ENCODE peak calls at places on chromosomes 5 and 9, in seven cellular contexts. One of them, this sample, is unnamed.

GRCh38 chr5:88675159-88675757 is 207.7 kb downstream of the MEF2C start:
- DNase-seq in cardiac muscle cell: no peak
- DNase-seq in sigmoid colon: no peak
- DNase-seq in WTC11: no peak
- DNase-seq in fibroblast of the aortic adventitia: no peak
- DNase-seq in left ventricle myocardium inferior: no peak
- DNase-seq in neural crest cell: no peak
- DNase-seq in this sample: no peak

GRCh38 chr5:167916261-167916660 is 375.2 kb upstream of the WWC1 start:
- DNase-seq in cardiac muscle cell: peak
- DNase-seq in sigmoid colon: no peak
- DNase-seq in WTC11: no peak
- DNase-seq in fibroblast of the aortic adventitia: no peak
- DNase-seq in left ventricle myocardium inferior: no peak
- DNase-seq in neural crest cell: no peak
- DNase-seq in this sample: peak

GRCh38 chr9:130626249-130626982 is 38.0 kb upstream of the PRDM12 start:
- DNase-seq in cardiac muscle cell: no peak
- DNase-seq in sigmoid colon: no peak
- DNase-seq in WTC11: no peak
- DNase-seq in fibroblast of the aortic adventitia: no peak
- DNase-seq in left ventricle myocardium inferior: peak
- DNase-seq in neural crest cell: peak
- DNase-seq in this sample: no peak

GRCh38 chr5:134139891-134140469 is 25.5 kb downstream of the TCF7 start:
- DNase-seq in cardiac muscle cell: no peak
- DNase-seq in sigmoid colon: peak
- DNase-seq in WTC11: no peak
- DNase-seq in fibroblast of the aortic adventitia: no peak
- DNase-seq in left ventricle myocardium inferior: peak
- DNase-seq in neural crest cell: no peak
- DNase-seq in this sample: no peak

GRCh38 chr9:130395810-130396435 is 48.8 kb upstream of the ASS1 start:
- DNase-seq in cardiac muscle cell: no peak
- DNase-seq in sigmoid colon: no peak
- DNase-seq in WTC11: no peak
- DNase-seq in fibroblast of the aortic adventitia: no peak
- DNase-seq in left ventricle myocardium inferior: no peak
- DNase-seq in neural crest cell: no peak
- DNase-seq in this sample: no peak

GRCh38 chr9:17761984-17762676 is 183.3 kb downstream of the SH3GL2 start:
- DNase-seq in cardiac muscle cell: no peak
- DNase-seq in sigmoid colon: no peak
- DNase-seq in WTC11: no peak
- DNase-seq in fibroblast of the aortic adventitia: no peak
- DNase-seq in left ventricle myocardium inferior: no peak
- DNase-seq in neural crest cell: no peak
- DNase-seq in this sample: no peak

GRCh38 chr9:114141553-114142548 is 13.5 kb upstream of the COL27A1 start:
- DNase-seq in cardiac muscle cell: peak
- DNase-seq in sigmoid colon: no peak
- DNase-seq in WTC11: no peak
- DNase-seq in fibroblast of the aortic adventitia: peak
- DNase-seq in left ventricle myocardium inferior: peak
- DNase-seq in neural crest cell: no peak
- DNase-seq in this sample: no peak

GRCh38 chr9:123637940-123638634 is 282.1 kb downstream of the CRB2 start:
- DNase-seq in cardiac muscle cell: no peak
- DNase-seq in sigmoid colon: no peak
- DNase-seq in WTC11: no peak
- DNase-seq in fibroblast of the aortic adventitia: no peak
- DNase-seq in left ventricle myocardium inferior: no peak
- DNase-seq in neural crest cell: no peak
- DNase-seq in this sample: peak

GRCh38 chr5:140293091-140293996 is 9.6 kb downstream of the PFDN1 start:
- DNase-seq in cardiac muscle cell: peak
- DNase-seq in sigmoid colon: no peak
- DNase-seq in WTC11: no peak
- DNase-seq in fibroblast of the aortic adventitia: peak
- DNase-seq in left ventricle myocardium inferior: no peak
- DNase-seq in neural crest cell: no peak
- DNase-seq in this sample: no peak

GRCh38 chr5:153400931-153401330 is 89.5 kb upstream of the GRIA1 start:
- DNase-seq in cardiac muscle cell: no peak
- DNase-seq in sigmoid colon: no peak
- DNase-seq in WTC11: no peak
- DNase-seq in fibroblast of the aortic adventitia: no peak
- DNase-seq in left ventricle myocardium inferior: no peak
- DNase-seq in neural crest cell: no peak
- DNase-seq in this sample: no peak

GRCh38 chr5:4977421-4977820 is 162.7 kb upstream of the ADAMTS16 start:
- DNase-seq in cardiac muscle cell: no peak
- DNase-seq in sigmoid colon: no peak
- DNase-seq in WTC11: no peak
- DNase-seq in fibroblast of the aortic adventitia: peak
- DNase-seq in left ventricle myocardium inferior: no peak
- DNase-seq in neural crest cell: no peak
- DNase-seq in this sample: no peak

GRCh38 chr5:116142495-116142894 is 57.7 kb downstream of the COMMD10 start:
- DNase-seq in cardiac muscle cell: no peak
- DNase-seq in sigmoid colon: no peak
- DNase-seq in WTC11: no peak
- DNase-seq in fibroblast of the aortic adventitia: no peak
- DNase-seq in left ventricle myocardium inferior: no peak
- DNase-seq in neural crest cell: no peak
- DNase-seq in this sample: no peak

GRCh38 chr5:40464461-40464860 is 215.3 kb upstream of the PTGER4 start:
- DNase-seq in cardiac muscle cell: no peak
- DNase-seq in sigmoid colon: no peak
- DNase-seq in WTC11: no peak
- DNase-seq in fibroblast of the aortic adventitia: peak
- DNase-seq in left ventricle myocardium inferior: no peak
- DNase-seq in neural crest cell: no peak
- DNase-seq in this sample: no peak

GRCh38 chr9:4742246-4742645 is 1.2 kb upstream of the AK3 start:
- DNase-seq in cardiac muscle cell: no peak
- DNase-seq in sigmoid colon: no peak
- DNase-seq in WTC11: no peak
- DNase-seq in fibroblast of the aortic adventitia: no peak
- DNase-seq in left ventricle myocardium inferior: no peak
- DNase-seq in neural crest cell: no peak
- DNase-seq in this sample: no peak

GRCh38 chr9:128845186-128845931 is 15.8 kb upstream of the SPOUT1 start:
- DNase-seq in cardiac muscle cell: no peak
- DNase-seq in sigmoid colon: no peak
- DNase-seq in WTC11: peak
- DNase-seq in fibroblast of the aortic adventitia: no peak
- DNase-seq in left ventricle myocardium inferior: no peak
- DNase-seq in neural crest cell: no peak
- DNase-seq in this sample: no peak
- TF ChIP-seq CTCF in cardiac muscle cell: no peak
- TF ChIP-seq CTCF in sigmoid colon: no peak
- TF ChIP-seq CTCF in WTC11: no peak
- TF ChIP-seq CTCF in fibroblast of the aortic adventitia: no peak
- TF ChIP-seq CTCF in left ventricle myocardium inferior: no peak
- TF ChIP-seq CTCF in neural crest cell: no peak
- TF ChIP-seq CTCF in this sample: no peak

GRCh38 chr9:27880135-27880534 is 306.9 kb upstream of the C9orf72 start:
- DNase-seq in cardiac muscle cell: no peak
- DNase-seq in sigmoid colon: no peak
- DNase-seq in WTC11: no peak
- DNase-seq in fibroblast of the aortic adventitia: no peak
- DNase-seq in left ventricle myocardium inferior: no peak
- DNase-seq in neural crest cell: no peak
- DNase-seq in this sample: no peak

DNA sequence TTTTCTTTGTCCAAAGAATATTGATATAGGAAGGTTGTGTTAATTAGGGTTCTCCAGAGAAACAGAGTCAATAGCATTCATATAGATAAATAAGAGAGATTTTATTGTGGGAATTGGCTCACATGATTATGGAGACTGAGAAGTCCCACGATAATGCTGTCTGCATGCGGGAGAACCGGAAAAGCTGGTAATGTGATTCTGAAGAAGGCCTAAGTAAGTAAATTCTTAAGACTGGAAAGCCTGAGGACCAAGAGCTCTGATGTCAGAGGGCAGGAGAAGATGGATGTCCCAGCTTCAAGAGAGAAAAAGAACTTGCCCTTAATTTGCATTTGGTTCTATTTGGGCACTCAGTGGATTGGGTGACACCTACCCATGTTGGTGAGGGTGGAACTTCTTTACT is 307.4 kb upstream of the C9orf72 start:
- DNase-seq in cardiac muscle cell: no peak
- DNase-seq in sigmoid colon: no peak
- DNase-seq in WTC11: no peak
- DNase-seq in fibroblast of the aortic adventitia: no peak
- DNase-seq in left ventricle myocardium inferior: no peak
- DNase-seq in neural crest cell: no peak
- DNase-seq in this sample: no peak
- TF ChIP-seq CTCF in cardiac muscle cell: no peak
- TF ChIP-seq CTCF in sigmoid colon: no peak
- TF ChIP-seq CTCF in WTC11: no peak
- TF ChIP-seq CTCF in fibroblast of the aortic adventitia: no peak
- TF ChIP-seq CTCF in left ventricle myocardium inferior: no peak
- TF ChIP-seq CTCF in neural crest cell: no peak
- TF ChIP-seq CTCF in this sample: no peak

DNA sequence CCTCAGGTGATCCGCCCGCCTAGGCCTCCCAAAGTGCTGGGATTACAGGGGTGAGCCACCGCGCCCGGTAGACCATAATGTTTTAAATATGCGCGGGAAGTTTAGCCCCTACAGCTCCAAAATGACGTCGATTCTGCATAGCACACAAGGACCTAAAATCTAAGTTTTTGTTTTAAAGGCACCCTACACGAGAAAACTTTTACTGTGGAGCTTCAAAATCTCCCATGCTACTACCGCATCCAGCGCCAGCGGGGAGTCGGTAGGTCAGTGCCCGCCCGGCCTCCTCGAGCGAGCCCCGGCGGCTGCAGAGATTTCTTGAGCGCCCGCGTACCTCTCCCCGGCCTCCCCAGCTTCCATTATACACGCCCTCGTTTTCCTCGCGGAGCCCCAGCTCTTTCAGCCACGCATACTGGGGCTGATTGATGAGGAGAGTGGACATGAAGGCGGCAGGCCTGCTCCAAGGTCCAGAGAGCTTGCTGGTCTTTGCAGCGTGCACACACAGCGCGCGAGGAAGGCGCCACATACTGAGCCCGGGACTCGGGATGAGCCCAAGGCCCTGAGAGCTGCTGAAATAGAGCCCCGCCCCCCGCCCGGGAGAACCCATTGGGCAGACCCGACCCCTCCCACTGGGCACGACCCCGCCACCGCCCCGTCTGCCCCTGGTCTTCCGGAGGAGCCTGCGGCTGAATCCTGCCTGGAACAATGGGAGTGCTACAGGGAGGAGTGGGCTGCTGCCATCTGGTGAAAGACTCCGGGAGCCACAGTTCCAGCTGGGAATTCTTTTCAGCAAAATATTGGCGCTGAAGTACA is at the start of gene ALDH7A1:
- DNase-seq in cardiac muscle cell: peak
- DNase-seq in sigmoid colon: peak
- DNase-seq in WTC11: peak
- DNase-seq in fibroblast of the aortic adventitia: peak
- DNase-seq in left ventricle myocardium inferior: peak
- DNase-seq in neural crest cell: peak
- DNase-seq in this sample: peak
- TF ChIP-seq CTCF in cardiac muscle cell: peak
- TF ChIP-seq CTCF in sigmoid colon: peak
- TF ChIP-seq CTCF in WTC11: no peak
- TF ChIP-seq CTCF in fibroblast of the aortic adventitia: peak
- TF ChIP-seq CTCF in left ventricle myocardium inferior: peak
- TF ChIP-seq CTCF in neural crest cell: peak
- TF ChIP-seq CTCF in this sample: peak

GRCh38 chr9:98418578-98419259 is 163.3 kb upstream of the TBC1D2 start:
- DNase-seq in cardiac muscle cell: no peak
- DNase-seq in sigmoid colon: no peak
- DNase-seq in WTC11: no peak
- DNase-seq in fibroblast of the aortic adventitia: no peak
- DNase-seq in left ventricle myocardium inferior: no peak
- DNase-seq in neural crest cell: no peak
- DNase-seq in this sample: no peak

GRCh38 chr9:98415782-98416181 is 160.3 kb upstream of the TBC1D2 start:
- DNase-seq in cardiac muscle cell: no peak
- DNase-seq in sigmoid colon: no peak
- DNase-seq in WTC11: no peak
- DNase-seq in fibroblast of the aortic adventitia: no peak
- DNase-seq in left ventricle myocardium inferior: no peak
- DNase-seq in neural crest cell: no peak
- DNase-seq in this sample: no peak

GRCh38 chr9:98425079-98425478 is 169.6 kb upstream of the TBC1D2 start:
- DNase-seq in cardiac muscle cell: no peak
- DNase-seq in sigmoid colon: no peak
- DNase-seq in WTC11: no peak
- DNase-seq in fibroblast of the aortic adventitia: no peak
- DNase-seq in left ventricle myocardium inferior: no peak
- DNase-seq in neural crest cell: no peak
- DNase-seq in this sample: no peak

GRCh38 chr9:98416294-98416693 is 160.8 kb upstream of the TBC1D2 start:
- DNase-seq in cardiac muscle cell: no peak
- DNase-seq in sigmoid colon: no peak
- DNase-seq in WTC11: no peak
- DNase-seq in fibroblast of the aortic adventitia: no peak
- DNase-seq in left ventricle myocardium inferior: no peak
- DNase-seq in neural crest cell: no peak
- DNase-seq in this sample: no peak

GRCh38 chr9:98419260-98419603 is 163.8 kb upstream of the TBC1D2 start:
- DNase-seq in cardiac muscle cell: no peak
- DNase-seq in sigmoid colon: no peak
- DNase-seq in WTC11: no peak
- DNase-seq in fibroblast of the aortic adventitia: no peak
- DNase-seq in left ventricle myocardium inferior: no peak
- DNase-seq in neural crest cell: no peak
- DNase-seq in this sample: no peak
- TF ChIP-seq CTCF in cardiac muscle cell: no peak
- TF ChIP-seq CTCF in sigmoid colon: no peak
- TF ChIP-seq CTCF in WTC11: no peak
- TF ChIP-seq CTCF in fibroblast of the aortic adventitia: no peak
- TF ChIP-seq CTCF in left ventricle myocardium inferior: no peak
- TF ChIP-seq CTCF in neural crest cell: no peak
- TF ChIP-seq CTCF in this sample: no peak

DNA sequence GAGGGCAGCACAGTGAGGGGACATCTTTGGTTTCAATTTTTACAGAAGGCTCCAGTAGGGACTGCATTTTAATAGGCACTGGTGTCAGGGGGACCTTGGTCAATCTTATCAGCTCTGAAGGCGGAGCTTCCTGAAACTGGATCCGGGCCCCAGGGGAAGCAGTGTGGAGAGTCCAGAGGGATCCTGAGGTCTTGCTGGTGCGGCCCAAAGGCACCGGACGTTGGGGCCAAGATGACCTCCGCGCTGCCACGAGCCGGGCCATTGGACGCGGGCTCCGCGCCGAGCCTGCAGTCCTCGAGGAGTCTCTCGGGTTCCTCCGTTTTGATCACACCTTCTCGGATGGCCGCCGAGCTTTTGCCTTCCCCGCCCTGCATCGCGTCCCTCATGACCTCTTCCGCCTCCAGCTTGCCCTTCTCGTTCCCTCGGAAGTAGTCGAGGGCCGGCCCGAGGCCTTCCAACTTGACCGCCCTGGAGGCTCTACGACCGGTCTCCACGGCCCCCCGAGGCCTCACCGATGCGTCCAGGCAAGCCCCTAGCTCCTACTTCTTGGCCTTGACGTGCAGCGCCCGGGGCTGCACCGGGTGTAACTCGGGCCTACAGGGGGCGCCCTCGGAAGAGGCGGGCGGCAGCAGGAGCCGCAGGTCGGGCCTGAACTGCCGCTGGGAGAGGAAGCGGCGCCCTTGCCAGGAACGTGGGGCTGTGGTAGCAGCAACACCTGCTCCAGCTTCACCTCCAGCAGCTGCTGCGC is 18.8 kb downstream of the C5orf52 start:
- DNase-seq in cardiac muscle cell: peak
- DNase-seq in sigmoid colon: no peak
- DNase-seq in WTC11: peak
- DNase-seq in fibroblast of the aortic adventitia: no peak
- DNase-seq in left ventricle myocardium inferior: no peak
- DNase-seq in neural crest cell: no peak
- DNase-seq in this sample: no peak
- TF ChIP-seq CTCF in cardiac muscle cell: peak
- TF ChIP-seq CTCF in sigmoid colon: no peak
- TF ChIP-seq CTCF in WTC11: peak
- TF ChIP-seq CTCF in fibroblast of the aortic adventitia: no peak
- TF ChIP-seq CTCF in left ventricle myocardium inferior: no peak
- TF ChIP-seq CTCF in neural crest cell: no peak
- TF ChIP-seq CTCF in this sample: no peak